ENCODE peak calls at places on chromosomes 6 and 20, in eight cellular contexts. O, G, Z, N, F, P, K and H are unnamed samples.
A peak's percentile ranks its signal among the peaks of the same experiment; 100 is the strongest.

GRCh38 chr20:13717631-13718044 is 67.1 kb downstream of the ESF1 start:
- DNase-seq in O (no peak), G (peak; percentile 68), Z (no peak), N (no peak), F (no peak), P (no peak), K (no peak), H (no peak)

GRCh38 chr6:147117580-147117979 is 86.6 kb upstream of the STXBP5 start:
- DNase-seq in O (no peak), G (no peak), Z (no peak), N (no peak), F (no peak), P (no peak), K (no peak), H (no peak)

GRCh38 chr20:4289875-4290274 is 274.5 kb upstream of the RNF24 start:
- DNase-seq in O (no peak), G (no peak), Z (no peak), N (no peak), F (peak; percentile 13), P (no peak), K (no peak), H (no peak)

GRCh38 chr20:44356353-44356723 is 839 bp downstream of the HNF4A start:
- DNase-seq in O (no peak), G (no peak), Z (no peak), N (no peak), F (no peak), P (no peak), K (no peak), H (no peak)

GRCh38 chr6:16564430-16564829 is 196.8 kb downstream of the ATXN1 start:
- DNase-seq in O (no peak), G (no peak), Z (no peak), N (no peak), F (no peak), P (no peak), K (no peak), H (no peak)

GRCh38 chr6:39847216-39847615 is 55.0 kb downstream of the DAAM2 start:
- DNase-seq in O (peak; percentile 66), G (no peak), Z (no peak), N (no peak), F (no peak), P (no peak), K (no peak), H (no peak)

GRCh38 chr6:36319436-36319762 is 17.3 kb downstream of the BNIP5 start:
- DNase-seq in O (no peak), G (no peak), Z (no peak), N (no peak), F (no peak), P (peak; percentile 82), K (no peak), H (no peak)

GRCh38 chr6:18477301-18477941 is 90.3 kb downstream of the RNF144B start:
- DNase-seq in O (no peak), G (no peak), Z (peak; percentile 79), N (no peak), F (no peak), P (no peak), K (no peak), H (no peak)

GRCh38 chr6:125974214-125974866 is 12.0 kb upstream of the TRMT11 start:
- DNase-seq in O (no peak), G (no peak), Z (peak; percentile 73), N (no peak), F (peak; percentile 46), P (no peak), K (no peak), H (no peak)

GRCh38 chr6:34025112-34025807 is 120.6 kb downstream of the GRM4 start:
- DNase-seq in O (no peak), G (no peak), Z (no peak), N (no peak), F (no peak), P (no peak), K (no peak), H (no peak)

GRCh38 chr6:44020148-44020547 is 107.1 kb downstream of the MRPL14 start:
- DNase-seq in O (no peak), G (no peak), Z (no peak), N (no peak), F (no peak), P (peak; percentile 13), K (no peak), H (no peak)

GRCh38 chr6:170253910-170254269 is 37.0 kb downstream of the DLL1 start:
- DNase-seq in O (no peak), G (no peak), Z (no peak), N (no peak), F (no peak), P (no peak), K (no peak), H (no peak)

GRCh38 chr6:125802943-125803377 is 12.2 kb downstream of the NCOA7 start:
- DNase-seq in O (no peak), G (no peak), Z (peak; percentile 96), N (no peak), F (no peak), P (no peak), K (no peak), H (no peak)

GRCh38 chr6:41558033-41558807 is 12.0 kb downstream of the FOXP4 start:
- DNase-seq in O (no peak), G (no peak), Z (no peak), N (no peak), F (no peak), P (no peak), K (no peak), H (no peak)

GRCh38 chr6:27668442-27669275 is 195.8 kb upstream of the ZNF184 start:
- DNase-seq in O (no peak), G (no peak), Z (peak; percentile 44), N (no peak), F (peak; percentile 80), P (peak; percentile 23), K (peak; percentile 80), H (no peak)

GRCh38 chr6:33949877-33950831 is 146.4 kb upstream of the MLN start:
- DNase-seq in O (no peak), G (no peak), Z (no peak), N (peak; percentile 67), F (no peak), P (peak; percentile 40), K (no peak), H (peak; percentile 45)

DNA sequence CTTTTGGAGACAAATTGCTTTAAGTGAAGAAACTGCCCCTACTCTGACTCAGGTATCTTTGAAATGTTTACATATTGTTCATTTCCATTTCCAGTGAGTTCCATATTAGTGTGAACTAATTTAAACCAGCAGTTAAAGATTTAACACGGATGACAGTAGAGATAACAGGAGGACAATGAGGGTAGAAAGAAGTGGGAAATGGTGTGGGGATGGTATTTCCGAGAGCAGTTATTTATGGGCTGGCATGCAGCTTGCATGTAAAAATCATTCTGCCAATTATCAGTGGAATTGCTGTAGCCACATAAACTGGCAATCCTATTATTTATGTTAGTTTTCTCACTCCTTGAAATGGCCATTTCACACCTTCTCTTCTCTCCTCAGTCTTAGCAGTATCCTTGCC is 8.6 kb upstream of the ADGRF5 start:
- DNase-seq in O (no peak), G (no peak), Z (no peak), N (no peak), F (no peak), P (no peak), K (no peak), H (no peak)
- H3K4me1 ChIP-seq in O (peaks cover 20% of the 10 kb centered on the region), G (no peaks in the 10 kb centered on the region), Z (peaks cover 13% of the 10 kb centered on the region), N (peaks cover 15% of the 10 kb centered on the region), F (no peaks in the 10 kb centered on the region), P (no peaks in the 10 kb centered on the region), K (no peaks in the 10 kb centered on the region), H (no peaks in the 10 kb centered on the region)

DNA sequence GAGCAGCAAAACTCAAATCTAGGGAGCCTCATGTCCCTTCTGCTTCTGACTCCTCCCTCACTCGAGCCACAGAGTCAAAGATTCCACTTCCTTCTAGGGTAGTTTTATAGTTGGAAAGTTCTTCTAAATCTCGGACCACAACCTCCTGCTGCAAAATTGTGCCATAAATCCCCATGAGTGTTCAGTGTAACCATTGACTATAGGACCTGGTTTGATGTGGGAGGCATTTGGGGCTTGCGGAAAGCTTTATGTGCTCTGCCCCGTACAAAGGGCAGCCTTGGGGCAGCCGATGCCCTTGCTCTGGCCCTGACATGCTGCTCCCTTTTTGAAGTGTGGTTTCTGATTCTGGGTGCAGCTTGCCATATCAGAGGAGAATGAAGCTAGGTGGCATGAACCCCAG is 43.6 kb upstream of the IER3 start:
- DNase-seq in O (no peak), G (no peak), Z (no peak), N (no peak), F (no peak), P (no peak), K (no peak), H (no peak)
- TF ChIP-seq POLR2AphosphoS5 in O (no peak), G (no peak), Z (no peak), N (peak; percentile 56), F (no peak), P (no peak), K (no peak), H (no peak)

DNA sequence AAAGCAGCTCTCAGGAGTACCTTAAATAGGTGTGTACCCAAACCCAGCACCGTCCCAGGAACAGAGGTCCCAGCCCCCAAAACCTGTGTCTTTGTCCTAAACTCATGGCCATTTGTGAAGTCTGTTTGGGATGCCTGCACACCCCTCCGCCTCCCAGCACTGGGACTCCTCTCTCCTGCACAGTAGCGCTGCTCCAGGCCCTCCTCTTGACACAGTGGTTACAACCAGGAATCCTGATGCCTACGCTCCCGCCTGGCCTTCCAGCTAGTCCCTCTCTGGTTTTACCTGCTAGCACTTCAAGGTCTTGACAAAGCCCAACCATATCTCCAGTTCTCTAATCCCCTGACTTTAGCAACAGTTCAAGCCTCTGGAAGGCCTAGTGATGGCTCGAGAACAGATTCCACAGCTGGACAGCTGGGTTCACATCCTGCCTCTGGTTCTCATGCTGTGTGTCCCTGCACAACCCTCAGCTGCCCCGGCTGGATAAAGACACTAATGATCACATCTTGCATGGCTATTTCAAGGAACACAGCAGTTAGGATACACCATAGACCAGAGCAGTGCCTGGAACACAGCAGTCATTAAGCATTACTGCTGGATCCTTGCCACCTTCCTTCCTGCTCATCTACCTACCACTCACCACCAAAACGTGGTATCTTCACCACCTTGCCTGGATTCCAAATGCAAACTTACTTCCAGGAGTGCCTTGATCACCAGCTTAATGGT is 5.6 kb downstream of the PSMA7 start:
- DNase-seq in O (no peak), G (no peak), Z (no peak), N (no peak), F (no peak), P (no peak), K (no peak), H (no peak)
- TF ChIP-seq POLR2A in O (no peak), G (peak; percentile 63), Z (no peak), N (no peak), F (no peak), P (no peak), K (peak; percentile 21), H (no peak)

DNA sequence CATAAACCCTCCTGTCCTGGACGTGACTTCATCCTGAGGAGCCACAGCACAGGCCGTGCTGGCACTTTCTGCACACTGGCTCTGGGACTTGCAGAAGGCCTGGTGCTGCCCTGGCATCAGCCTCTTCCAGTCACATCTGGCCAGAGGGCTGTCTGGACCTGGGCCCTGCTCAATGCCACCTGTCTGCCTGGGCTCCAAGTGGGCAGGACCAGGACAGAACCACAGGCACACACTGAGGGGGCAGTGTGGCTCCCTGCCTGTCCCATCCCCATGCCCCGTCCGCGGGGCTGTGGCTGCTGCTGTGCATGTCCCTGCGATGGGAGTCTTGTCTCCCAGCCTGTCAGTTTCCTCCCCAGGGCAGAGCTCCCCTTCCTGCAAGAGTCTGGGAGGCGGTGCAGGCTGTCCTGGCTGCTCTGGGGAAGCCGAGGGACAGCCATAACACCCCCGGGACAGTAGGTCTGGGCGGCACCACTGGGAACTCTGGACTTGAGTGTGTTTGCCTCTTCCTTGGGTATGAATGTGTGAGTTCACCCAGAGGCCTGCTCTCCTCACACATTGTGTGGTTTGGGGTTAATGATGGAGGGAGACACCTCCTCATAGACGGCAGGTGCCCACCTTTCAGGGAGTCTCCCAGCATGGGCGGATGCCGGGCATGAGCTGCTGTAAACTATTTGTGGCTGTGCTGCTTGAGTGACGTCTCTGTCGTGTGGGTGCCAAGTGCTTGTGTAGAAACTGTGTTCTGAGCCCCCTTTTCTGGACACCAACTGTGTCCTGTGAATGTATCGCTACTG is 22.0 kb upstream of the PYGB start:
- DNase-seq in O (no peak), G (no peak), Z (no peak), N (peak; percentile 64), F (no peak), P (no peak), K (no peak), H (no peak)
- H3K4me1 ChIP-seq in O (peaks cover 17% of the 10 kb centered on the region), G (peaks cover 3% of the 10 kb centered on the region), Z (peaks cover 18% of the 10 kb centered on the region), N (peaks cover 27% of the 10 kb centered on the region), F (peaks cover 35% of the 10 kb centered on the region), P (peaks cover 33% of the 10 kb centered on the region), K (peaks cover 4% of the 10 kb centered on the region), H (peaks cover 12% of the 10 kb centered on the region)